ENCODE peak calls at places on chromosomes 1 and 21, in five cellular contexts. One of them, this sample, is unnamed.

GRCh38 chr1:208219659-208220282 is 24.4 kb downstream of the PLXNA2 start:
- DNase-seq in K562: peak; percentile 95
- DNase-seq in H1: no peak
- DNase-seq in IMR-90: peak; percentile 61
- DNase-seq in fibroblast of lung: peak; percentile 84
- DNase-seq in this sample: peak; percentile 95

GRCh38 chr1:228988655-228989054 is 253.4 kb downstream of the RHOU start:
- DNase-seq in K562: no peak
- DNase-seq in H1: no peak
- DNase-seq in IMR-90: no peak
- DNase-seq in fibroblast of lung: peak; percentile 20
- DNase-seq in this sample: no peak

GRCh38 chr1:27884182-27884954 is 12.0 kb downstream of the THEMIS2 start:
- DNase-seq in K562: no peak
- DNase-seq in H1: no peak
- DNase-seq in IMR-90: no peak
- DNase-seq in fibroblast of lung: no peak
- DNase-seq in this sample: no peak

GRCh38 chr1:54989968-54990810 is 8.5 kb upstream of the BSND start:
- DNase-seq in K562: no peak
- DNase-seq in H1: no peak
- DNase-seq in IMR-90: peak; percentile 23
- DNase-seq in fibroblast of lung: peak; percentile 72
- DNase-seq in this sample: no peak

GRCh38 chr1:228373681-228374571 is 32.7 kb downstream of the TRIM11 start:
- DNase-seq in K562: no peak
- DNase-seq in H1: no peak
- DNase-seq in IMR-90: no peak
- DNase-seq in fibroblast of lung: no peak
- DNase-seq in this sample: no peak

GRCh38 chr1:23475134-23475628 is 8.8 kb downstream of the ASAP3 start:
- DNase-seq in K562: no peak
- DNase-seq in H1: no peak
- DNase-seq in IMR-90: peak; percentile 98
- DNase-seq in fibroblast of lung: peak; percentile 95
- DNase-seq in this sample: peak; percentile 52

GRCh38 chr1:193417420-193417819 is 231.0 kb upstream of the B3GALT2 start:
- DNase-seq in K562: no peak
- DNase-seq in H1: no peak
- DNase-seq in IMR-90: peak; percentile 27
- DNase-seq in fibroblast of lung: peak; percentile 37
- DNase-seq in this sample: no peak

GRCh38 chr1:241163363-241163762 is 193.6 kb downstream of the RGS7 start:
- DNase-seq in K562: no peak
- DNase-seq in H1: no peak
- DNase-seq in IMR-90: no peak
- DNase-seq in fibroblast of lung: no peak
- DNase-seq in this sample: no peak

GRCh38 chr1:8348056-8348776 is 30.3 kb downstream of the SLC45A1 start:
- DNase-seq in K562: no peak
- DNase-seq in H1: no peak
- DNase-seq in IMR-90: no peak
- DNase-seq in fibroblast of lung: no peak
- DNase-seq in this sample: no peak

GRCh38 chr1:91900538-91900937 is 14.6 kb upstream of the TGFBR3 start:
- DNase-seq in K562: no peak
- DNase-seq in H1: no peak
- DNase-seq in IMR-90: peak; percentile 96
- DNase-seq in fibroblast of lung: peak; percentile 95
- DNase-seq in this sample: peak; percentile 10

GRCh38 chr1:226047495-226047894 is 15.0 kb upstream of the H3-3A start:
- DNase-seq in K562: no peak
- DNase-seq in H1: no peak
- DNase-seq in IMR-90: peak; percentile 61
- DNase-seq in fibroblast of lung: peak; percentile 80
- DNase-seq in this sample: no peak

GRCh38 chr1:17161926-17162800 is 42.8 kb upstream of the PADI1 start:
- DNase-seq in K562: no peak
- DNase-seq in H1: no peak
- DNase-seq in IMR-90: no peak
- DNase-seq in fibroblast of lung: no peak
- DNase-seq in this sample: no peak

GRCh38 chr1:53390261-53390660 is 62.4 kb upstream of the LRP8 start:
- DNase-seq in K562: no peak
- DNase-seq in H1: no peak
- DNase-seq in IMR-90: no peak
- DNase-seq in fibroblast of lung: no peak
- DNase-seq in this sample: peak; percentile 13

GRCh38 chr1:22556391-22557104 is 6.7 kb upstream of the EPHA8 start:
- DNase-seq in K562: no peak
- DNase-seq in H1: peak; percentile 57
- DNase-seq in IMR-90: no peak
- DNase-seq in fibroblast of lung: no peak
- DNase-seq in this sample: no peak

GRCh38 chr21:32826317-32827167 is 55.0 kb upstream of the PAXBP1 start:
- DNase-seq in K562: peak; percentile 67
- DNase-seq in H1: no peak
- DNase-seq in IMR-90: peak; percentile 63
- DNase-seq in fibroblast of lung: peak; percentile 58
- DNase-seq in this sample: no peak

GRCh38 chr21:43771698-43772367 is 4.3 kb downstream of the CSTB start:
- DNase-seq in K562: no peak
- DNase-seq in H1: no peak
- DNase-seq in IMR-90: no peak
- DNase-seq in fibroblast of lung: no peak
- DNase-seq in this sample: no peak

GRCh38 chr1:193479187-193479586 is 292.8 kb upstream of the B3GALT2 start:
- DNase-seq in K562: no peak
- DNase-seq in H1: no peak
- DNase-seq in IMR-90: no peak
- DNase-seq in fibroblast of lung: no peak
- DNase-seq in this sample: no peak

GRCh38 chr1:81231729-81232038 is 569.0 kb upstream of the ADGRL2 start:
- DNase-seq in K562: no peak
- DNase-seq in H1: no peak
- DNase-seq in IMR-90: peak; percentile 11
- DNase-seq in fibroblast of lung: no peak
- DNase-seq in this sample: no peak

GRCh38 chr1:19735419-19736127 is 64.1 kb downstream of the TMCO4 start:
- DNase-seq in K562: no peak
- DNase-seq in H1: no peak
- DNase-seq in IMR-90: peak; percentile 98
- DNase-seq in fibroblast of lung: peak; percentile 98
- DNase-seq in this sample: no peak

GRCh38 chr1:51253691-51254090 is 17.6 kb downstream of the RNF11 start:
- DNase-seq in K562: no peak
- DNase-seq in H1: no peak
- DNase-seq in IMR-90: peak; percentile 57
- DNase-seq in fibroblast of lung: peak; percentile 45
- DNase-seq in this sample: no peak

GRCh38 chr1:226021406-226022200 is 22.5 kb upstream of the SDE2 start:
- DNase-seq in K562: no peak
- DNase-seq in H1: no peak
- DNase-seq in IMR-90: no peak
- DNase-seq in fibroblast of lung: no peak
- DNase-seq in this sample: no peak

GRCh38 chr21:46187814-46188213 is 3.6 kb upstream of the SPATC1L start:
- DNase-seq in K562: no peak
- DNase-seq in H1: no peak
- DNase-seq in IMR-90: no peak
- DNase-seq in fibroblast of lung: no peak
- DNase-seq in this sample: no peak

GRCh38 chr1:176149939-176150807 is 56.9 kb downstream of the COP1 start:
- DNase-seq in K562: no peak
- DNase-seq in H1: no peak
- DNase-seq in IMR-90: no peak
- DNase-seq in fibroblast of lung: no peak
- DNase-seq in this sample: no peak

GRCh38 chr1:47679301-47679751 is 241.5 kb downstream of the FOXD2 start:
- DNase-seq in K562: no peak
- DNase-seq in H1: no peak
- DNase-seq in IMR-90: no peak
- DNase-seq in fibroblast of lung: no peak
- DNase-seq in this sample: no peak

GRCh38 chr1:213982814-213983588 is 4.8 kb upstream of the PROX1 start:
- DNase-seq in K562: no peak
- DNase-seq in H1: no peak
- DNase-seq in IMR-90: no peak
- DNase-seq in fibroblast of lung: peak; percentile 13
- DNase-seq in this sample: no peak

GRCh38 chr21:24826822-24827221 is 780.5 kb downstream of the MRPL39 start:
- DNase-seq in K562: no peak
- DNase-seq in H1: no peak
- DNase-seq in IMR-90: no peak
- DNase-seq in fibroblast of lung: no peak
- DNase-seq in this sample: no peak

GRCh38 chr21:24824209-24824608 is 783.1 kb downstream of the MRPL39 start:
- DNase-seq in K562: no peak
- DNase-seq in H1: no peak
- DNase-seq in IMR-90: no peak
- DNase-seq in fibroblast of lung: no peak
- DNase-seq in this sample: no peak

GRCh38 chr21:24825348-24825747 is 781.9 kb downstream of the MRPL39 start:
- DNase-seq in K562: no peak
- DNase-seq in H1: no peak
- DNase-seq in IMR-90: no peak
- DNase-seq in fibroblast of lung: no peak
- DNase-seq in this sample: no peak

DNA sequence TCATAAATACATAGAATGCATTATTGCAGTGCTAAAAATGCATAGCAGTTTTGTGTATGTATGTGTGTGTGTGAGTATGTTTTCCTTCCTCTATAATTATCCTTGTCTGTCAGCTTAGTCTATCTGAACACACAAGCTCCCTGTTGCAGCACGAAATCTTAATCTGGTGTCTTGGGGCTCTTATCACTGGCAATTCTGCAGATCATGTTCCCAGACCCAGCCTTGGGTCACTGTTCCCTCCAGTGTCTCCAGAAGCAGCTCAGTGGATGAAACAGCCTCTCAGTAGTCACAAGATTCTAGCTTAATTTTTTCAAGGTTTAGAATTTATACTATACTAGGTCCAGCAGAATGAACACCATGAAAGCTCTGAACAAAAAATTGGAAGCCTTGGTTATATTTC is 777.9 kb downstream of the MRPL39 start:
- DNase-seq in K562: no peak
- DNase-seq in H1: no peak
- DNase-seq in IMR-90: no peak
- DNase-seq in fibroblast of lung: no peak
- DNase-seq in this sample: no peak
- H2AFZ ChIP-seq in K562: no peak overlapping the region
- H2AFZ ChIP-seq in H1: no peak overlapping the region
- H2AFZ ChIP-seq in IMR-90: no peak overlapping the region
- H2AFZ ChIP-seq in fibroblast of lung: no peak overlapping the region
- H2AFZ ChIP-seq in this sample: no peak overlapping the region

GRCh38 chr1:46532498-46533178 is 18.8 kb downstream of the KNCN start:
- DNase-seq in K562: peak; percentile 92
- DNase-seq in H1: no peak
- DNase-seq in IMR-90: peak; percentile 36
- DNase-seq in fibroblast of lung: peak; percentile 64
- DNase-seq in this sample: no peak

GRCh38 chr1:46537651-46538050 is 13.8 kb downstream of the KNCN start:
- DNase-seq in K562: no peak
- DNase-seq in H1: no peak
- DNase-seq in IMR-90: no peak
- DNase-seq in fibroblast of lung: no peak
- DNase-seq in this sample: peak; percentile 9

GRCh38 chr1:46536527-46536926 is 14.9 kb downstream of the KNCN start:
- DNase-seq in K562: no peak
- DNase-seq in H1: no peak
- DNase-seq in IMR-90: no peak
- DNase-seq in fibroblast of lung: no peak
- DNase-seq in this sample: no peak

GRCh38 chr1:46533179-46533864 is 18.1 kb downstream of the KNCN start:
- DNase-seq in K562: no peak
- DNase-seq in H1: no peak
- DNase-seq in IMR-90: peak; percentile 26
- DNase-seq in fibroblast of lung: peak; percentile 63
- DNase-seq in this sample: no peak

DNA sequence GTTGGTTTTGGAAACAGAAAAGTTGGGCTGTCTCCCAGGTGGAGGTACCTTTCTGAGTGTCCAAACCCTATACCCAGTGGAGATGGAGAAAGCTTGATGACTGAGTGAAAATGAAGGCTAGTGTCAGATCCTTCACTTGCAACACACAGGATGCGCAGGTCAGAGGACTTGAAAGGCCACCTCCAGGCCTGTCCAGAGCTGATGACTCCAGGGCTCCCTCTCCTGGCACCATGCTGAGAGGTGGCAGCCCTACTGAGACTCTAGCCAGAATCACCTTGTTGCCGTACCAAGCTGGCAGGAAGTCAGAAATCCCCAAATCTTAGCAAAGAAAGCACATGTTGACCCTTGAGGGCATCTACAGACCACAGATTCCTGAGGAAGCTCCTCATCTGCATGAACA is 16.4 kb downstream of the KNCN start:
- DNase-seq in K562: peak; percentile 74
- DNase-seq in H1: no peak
- DNase-seq in IMR-90: no peak
- DNase-seq in fibroblast of lung: no peak
- DNase-seq in this sample: peak; percentile 39
- TF ChIP-seq CTCF in K562: peak; percentile 81
- TF ChIP-seq CTCF in H1: no peak
- TF ChIP-seq CTCF in IMR-90: peak; percentile 35
- TF ChIP-seq CTCF in fibroblast of lung: peak; percentile 14
- TF ChIP-seq CTCF in this sample: peak; percentile 67

DNA sequence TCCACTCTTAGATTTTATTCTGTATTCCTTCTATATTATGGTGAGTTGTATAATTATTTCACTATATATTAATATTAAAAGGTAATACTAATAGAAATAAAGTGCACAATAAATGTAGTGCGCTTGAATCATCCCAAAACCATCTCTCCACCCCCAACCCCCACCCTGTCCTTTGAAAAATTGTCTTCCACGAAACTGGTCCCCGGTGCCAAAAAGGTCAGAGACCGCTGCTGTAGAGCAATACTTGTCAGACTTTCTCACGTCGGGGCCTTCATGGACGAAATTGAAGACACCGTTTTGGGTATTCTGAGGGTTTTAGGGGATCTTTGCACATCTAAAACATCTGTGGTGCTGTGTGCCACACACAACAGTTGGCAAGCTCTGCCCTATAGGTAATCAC is 19.6 kb downstream of the DYRK1A start:
- DNase-seq in K562: no peak
- DNase-seq in H1: no peak
- DNase-seq in IMR-90: no peak
- DNase-seq in fibroblast of lung: no peak
- DNase-seq in this sample: no peak
- H4K20me1 ChIP-seq in K562: peaks cover 61% of the 10 kb centered on the region
- H4K20me1 ChIP-seq in H1: peaks cover 49% of the 10 kb centered on the region
- H4K20me1 ChIP-seq in IMR-90: peaks cover 95% of the 10 kb centered on the region
- H4K20me1 ChIP-seq in fibroblast of lung: peaks cover 2% of the 10 kb centered on the region
- H4K20me1 ChIP-seq in this sample: peaks cover 43% of the 10 kb centered on the region

DNA sequence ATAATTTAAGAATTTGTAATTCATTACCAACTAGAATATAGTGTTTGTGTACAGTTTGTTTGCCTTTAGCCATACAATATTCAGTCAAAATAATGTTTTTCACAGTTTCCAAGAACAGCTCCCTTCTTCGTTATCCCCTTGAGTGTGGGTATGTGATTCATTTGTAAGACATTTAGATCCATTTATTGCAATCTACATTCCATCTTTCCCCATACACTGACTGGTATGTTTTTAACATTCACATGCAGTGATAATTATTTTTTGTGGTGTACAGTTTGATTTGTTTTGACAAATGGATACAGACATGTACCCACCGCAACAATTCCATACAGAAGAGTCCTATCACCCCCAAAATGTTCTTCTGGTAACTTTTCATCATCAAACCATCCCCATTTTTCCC is 589.1 kb upstream of the ADAMTS5 start:
- DNase-seq in K562: no peak
- DNase-seq in H1: no peak
- DNase-seq in IMR-90: no peak
- DNase-seq in fibroblast of lung: peak; percentile 51
- DNase-seq in this sample: no peak
- H2AFZ ChIP-seq in K562: no peak overlapping the region
- H2AFZ ChIP-seq in H1: no peak overlapping the region
- H2AFZ ChIP-seq in IMR-90: no peak overlapping the region
- H2AFZ ChIP-seq in fibroblast of lung: no peak overlapping the region
- H2AFZ ChIP-seq in this sample: no peak overlapping the region